ENCODE peak calls at places on chromosomes 12 and 14, in ten cellular contexts. One of them, this sample, is unnamed.

GRCh38 chr14:69848156-69848555 is 31.1 kb upstream of the SMOC1 start:
- DNase-seq in IMR-90: no peak
- DNase-seq in gastrocnemius medialis: no peak
- DNase-seq in A549: no peak
- DNase-seq in right lobe of liver: no peak
- DNase-seq in uterus: no peak
- DNase-seq in adrenal gland: no peak
- DNase-seq in stomach: no peak
- DNase-seq in body of pancreas: no peak
- DNase-seq in ovary: no peak
- DNase-seq in this sample: no peak

GRCh38 chr14:49939884-49940510 is 47.1 kb downstream of the ARF6 start:
- DNase-seq in A549: no peak
- DNase-seq in gastrocnemius medialis: no peak
- DNase-seq in uterus: no peak
- DNase-seq in right lobe of liver: no peak
- DNase-seq in ovary: no peak
- DNase-seq in body of pancreas: no peak
- DNase-seq in stomach: no peak
- DNase-seq in adrenal gland: no peak
- DNase-seq in IMR-90: no peak
- DNase-seq in this sample: no peak

GRCh38 chr14:36784541-36784940 is 122.9 kb downstream of the PAX9 start:
- DNase-seq in adrenal gland: no peak
- DNase-seq in stomach: no peak
- DNase-seq in ovary: no peak
- DNase-seq in gastrocnemius medialis: no peak
- DNase-seq in IMR-90: peak
- DNase-seq in A549: no peak
- DNase-seq in uterus: no peak
- DNase-seq in right lobe of liver: no peak
- DNase-seq in body of pancreas: no peak
- DNase-seq in this sample: no peak

GRCh38 chr12:2644678-2645405 is 149.9 kb upstream of the FKBP4 start:
- DNase-seq in gastrocnemius medialis: no peak
- DNase-seq in ovary: no peak
- DNase-seq in uterus: peak
- DNase-seq in adrenal gland: no peak
- DNase-seq in stomach: no peak
- DNase-seq in A549: no peak
- DNase-seq in IMR-90: no peak
- DNase-seq in right lobe of liver: no peak
- DNase-seq in body of pancreas: no peak
- DNase-seq in this sample: no peak

GRCh38 chr12:19150273-19150895 is 20.9 kb downstream of the PLEKHA5 start:
- DNase-seq in adrenal gland: no peak
- DNase-seq in right lobe of liver: no peak
- DNase-seq in gastrocnemius medialis: no peak
- DNase-seq in uterus: no peak
- DNase-seq in stomach: no peak
- DNase-seq in body of pancreas: no peak
- DNase-seq in IMR-90: no peak
- DNase-seq in A549: no peak
- DNase-seq in ovary: no peak
- DNase-seq in this sample: peak

GRCh38 chr14:49586673-49587460 is 687 bp upstream of the RPS29 start:
- DNase-seq in adrenal gland: no peak
- DNase-seq in body of pancreas: no peak
- DNase-seq in uterus: peak
- DNase-seq in IMR-90: peak
- DNase-seq in stomach: no peak
- DNase-seq in ovary: peak
- DNase-seq in gastrocnemius medialis: no peak
- DNase-seq in right lobe of liver: no peak
- DNase-seq in A549: peak
- DNase-seq in this sample: no peak

GRCh38 chr14:102774391-102775153 is 2.7 kb upstream of the TRAF3 start:
- DNase-seq in adrenal gland: peak
- DNase-seq in body of pancreas: peak
- DNase-seq in IMR-90: peak
- DNase-seq in A549: peak
- DNase-seq in gastrocnemius medialis: peak
- DNase-seq in right lobe of liver: no peak
- DNase-seq in uterus: peak
- DNase-seq in ovary: peak
- DNase-seq in stomach: peak
- DNase-seq in this sample: peak

GRCh38 chr14:78644824-78645559 is 474.8 kb downstream of the NRXN3 start:
- DNase-seq in gastrocnemius medialis: no peak
- DNase-seq in body of pancreas: no peak
- DNase-seq in uterus: no peak
- DNase-seq in A549: no peak
- DNase-seq in stomach: no peak
- DNase-seq in adrenal gland: no peak
- DNase-seq in right lobe of liver: no peak
- DNase-seq in IMR-90: no peak
- DNase-seq in ovary: no peak
- DNase-seq in this sample: no peak

GRCh38 chr12:30926243-30927209 is at the start of gene TSPAN11:
- DNase-seq in A549: no peak
- DNase-seq in ovary: peak
- DNase-seq in gastrocnemius medialis: no peak
- DNase-seq in right lobe of liver: no peak
- DNase-seq in IMR-90: peak
- DNase-seq in adrenal gland: peak
- DNase-seq in stomach: no peak
- DNase-seq in uterus: no peak
- DNase-seq in body of pancreas: no peak
- DNase-seq in this sample: peak

GRCh38 chr12:92438641-92439396 is 264.0 kb upstream of the PLEKHG7 start:
- DNase-seq in stomach: no peak
- DNase-seq in right lobe of liver: no peak
- DNase-seq in adrenal gland: no peak
- DNase-seq in body of pancreas: no peak
- DNase-seq in gastrocnemius medialis: no peak
- DNase-seq in ovary: no peak
- DNase-seq in A549: no peak
- DNase-seq in IMR-90: no peak
- DNase-seq in uterus: peak
- DNase-seq in this sample: no peak

GRCh38 chr12:88501976-88502938 is 78.0 kb downstream of the KITLG start:
- DNase-seq in gastrocnemius medialis: no peak
- DNase-seq in stomach: no peak
- DNase-seq in adrenal gland: no peak
- DNase-seq in A549: no peak
- DNase-seq in uterus: no peak
- DNase-seq in body of pancreas: no peak
- DNase-seq in ovary: no peak
- DNase-seq in IMR-90: peak
- DNase-seq in right lobe of liver: no peak
- DNase-seq in this sample: no peak

GRCh38 chr14:49930720-49931119 is 37.8 kb downstream of the ARF6 start:
- DNase-seq in body of pancreas: no peak
- DNase-seq in ovary: no peak
- DNase-seq in uterus: no peak
- DNase-seq in right lobe of liver: no peak
- DNase-seq in gastrocnemius medialis: no peak
- DNase-seq in A549: no peak
- DNase-seq in stomach: no peak
- DNase-seq in adrenal gland: no peak
- DNase-seq in IMR-90: no peak
- DNase-seq in this sample: no peak

GRCh38 chr14:104895786-104896642 is 28.7 kb upstream of the PLD4 start:
- DNase-seq in right lobe of liver: no peak
- DNase-seq in stomach: peak
- DNase-seq in ovary: peak
- DNase-seq in body of pancreas: peak
- DNase-seq in A549: no peak
- DNase-seq in IMR-90: no peak
- DNase-seq in uterus: peak
- DNase-seq in gastrocnemius medialis: peak
- DNase-seq in adrenal gland: peak
- DNase-seq in this sample: no peak

GRCh38 chr12:89140141-89140540 is 212.2 kb downstream of the DUSP6 start:
- DNase-seq in ovary: no peak
- DNase-seq in uterus: no peak
- DNase-seq in stomach: no peak
- DNase-seq in adrenal gland: no peak
- DNase-seq in A549: no peak
- DNase-seq in gastrocnemius medialis: no peak
- DNase-seq in right lobe of liver: no peak
- DNase-seq in IMR-90: peak
- DNase-seq in body of pancreas: no peak
- DNase-seq in this sample: no peak

GRCh38 chr12:1318327-1319031 is 275.9 kb downstream of the FBXL14 start:
- DNase-seq in right lobe of liver: peak
- DNase-seq in stomach: peak
- DNase-seq in gastrocnemius medialis: no peak
- DNase-seq in uterus: no peak
- DNase-seq in body of pancreas: peak
- DNase-seq in adrenal gland: peak
- DNase-seq in ovary: no peak
- DNase-seq in A549: no peak
- DNase-seq in IMR-90: peak
- DNase-seq in this sample: no peak

GRCh38 chr12:132247718-132248438 is 81.5 kb downstream of the GALNT9 start:
- DNase-seq in right lobe of liver: no peak
- DNase-seq in stomach: no peak
- DNase-seq in gastrocnemius medialis: no peak
- DNase-seq in uterus: no peak
- DNase-seq in IMR-90: no peak
- DNase-seq in body of pancreas: no peak
- DNase-seq in adrenal gland: no peak
- DNase-seq in A549: no peak
- DNase-seq in ovary: no peak
- DNase-seq in this sample: no peak

GRCh38 chr12:121839106-121839992 is 19.3 kb downstream of the HPD start:
- DNase-seq in A549: peak
- DNase-seq in ovary: peak
- DNase-seq in uterus: peak
- DNase-seq in adrenal gland: peak
- DNase-seq in gastrocnemius medialis: peak
- DNase-seq in stomach: peak
- DNase-seq in IMR-90: peak
- DNase-seq in right lobe of liver: peak
- DNase-seq in body of pancreas: peak
- DNase-seq in this sample: peak

GRCh38 chr14:68784298-68784910 is 8.5 kb downstream of the ZFP36L1 start:
- DNase-seq in right lobe of liver: peak
- DNase-seq in A549: peak
- DNase-seq in adrenal gland: peak
- DNase-seq in gastrocnemius medialis: no peak
- DNase-seq in ovary: peak
- DNase-seq in stomach: peak
- DNase-seq in IMR-90: no peak
- DNase-seq in body of pancreas: peak
- DNase-seq in uterus: peak
- DNase-seq in this sample: no peak

GRCh38 chr14:92994131-92994676 is 71.3 kb downstream of the CHGA start:
- DNase-seq in adrenal gland: no peak
- DNase-seq in gastrocnemius medialis: no peak
- DNase-seq in uterus: no peak
- DNase-seq in IMR-90: no peak
- DNase-seq in ovary: peak
- DNase-seq in body of pancreas: no peak
- DNase-seq in stomach: no peak
- DNase-seq in right lobe of liver: no peak
- DNase-seq in A549: no peak
- DNase-seq in this sample: no peak
- H3K27ac ChIP-seq in adrenal gland: no peak
- H3K27ac ChIP-seq in gastrocnemius medialis: no peak
- H3K27ac ChIP-seq in uterus: no peak
- H3K27ac ChIP-seq in IMR-90: no peak
- H3K27ac ChIP-seq in ovary: no peak
- H3K27ac ChIP-seq in body of pancreas: peak
- H3K27ac ChIP-seq in stomach: no peak
- H3K27ac ChIP-seq in right lobe of liver: no peak
- H3K27ac ChIP-seq in A549: no peak
- H3K27ac ChIP-seq in this sample: peak

DNA sequence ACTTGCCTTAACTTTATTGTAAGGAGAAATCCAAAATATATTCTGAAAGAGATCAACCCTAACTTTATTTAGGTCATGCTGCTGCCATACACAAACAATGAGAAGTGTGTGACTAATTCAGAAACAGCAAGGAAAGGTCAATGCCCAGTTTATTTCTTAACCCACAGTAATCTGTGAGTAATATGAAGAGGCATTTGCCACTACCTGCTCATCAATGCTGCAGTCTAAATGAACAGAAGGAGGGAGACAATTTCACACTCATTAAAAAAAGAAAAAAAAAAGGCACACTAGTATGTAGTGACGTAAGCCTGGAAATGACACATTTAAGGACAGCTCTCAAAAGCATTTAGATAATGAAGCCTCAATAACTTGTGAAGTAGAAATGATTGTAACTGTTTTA is 90.5 kb upstream of the FOXN3 start:
- DNase-seq in ovary: no peak
- DNase-seq in IMR-90: peak
- DNase-seq in right lobe of liver: no peak
- DNase-seq in adrenal gland: no peak
- DNase-seq in stomach: no peak
- DNase-seq in body of pancreas: no peak
- DNase-seq in gastrocnemius medialis: no peak
- DNase-seq in A549: no peak
- DNase-seq in uterus: no peak
- DNase-seq in this sample: no peak
- H3K4me3 ChIP-seq in ovary: no peak
- H3K4me3 ChIP-seq in IMR-90: no peak
- H3K4me3 ChIP-seq in right lobe of liver: no peak
- H3K4me3 ChIP-seq in adrenal gland: no peak
- H3K4me3 ChIP-seq in stomach: no peak
- H3K4me3 ChIP-seq in body of pancreas: no peak
- H3K4me3 ChIP-seq in gastrocnemius medialis: no peak
- H3K4me3 ChIP-seq in A549: no peak
- H3K4me3 ChIP-seq in uterus: no peak
- H3K4me3 ChIP-seq in this sample: no peak

GRCh38 chr14:76955575-76956252 is 72.8 kb downstream of the IRF2BPL start:
- DNase-seq in IMR-90: peak
- DNase-seq in ovary: no peak
- DNase-seq in adrenal gland: peak
- DNase-seq in A549: no peak
- DNase-seq in uterus: no peak
- DNase-seq in gastrocnemius medialis: peak
- DNase-seq in stomach: no peak
- DNase-seq in body of pancreas: peak
- DNase-seq in right lobe of liver: no peak
- DNase-seq in this sample: peak
- TF ChIP-seq POLR2A in IMR-90: no peak
- TF ChIP-seq POLR2A in ovary: no peak
- TF ChIP-seq POLR2A in adrenal gland: no peak
- TF ChIP-seq POLR2A in A549: no peak
- TF ChIP-seq POLR2A in uterus: no peak
- TF ChIP-seq POLR2A in gastrocnemius medialis: no peak
- TF ChIP-seq POLR2A in stomach: no peak
- TF ChIP-seq POLR2A in body of pancreas: no peak
- TF ChIP-seq POLR2A in right lobe of liver: no peak
- TF ChIP-seq POLR2A in this sample: no peak

GRCh38 chr14:70887207-70888150 is 19.8 kb upstream of the PCNX1 start:
- DNase-seq in A549: no peak
- DNase-seq in IMR-90: peak
- DNase-seq in gastrocnemius medialis: no peak
- DNase-seq in body of pancreas: no peak
- DNase-seq in ovary: no peak
- DNase-seq in uterus: no peak
- DNase-seq in stomach: no peak
- DNase-seq in adrenal gland: no peak
- DNase-seq in right lobe of liver: no peak
- DNase-seq in this sample: no peak
- H3K27ac ChIP-seq in A549: peak
- H3K27ac ChIP-seq in IMR-90: peak
- H3K27ac ChIP-seq in gastrocnemius medialis: no peak
- H3K27ac ChIP-seq in body of pancreas: no peak
- H3K27ac ChIP-seq in ovary: no peak
- H3K27ac ChIP-seq in uterus: no peak
- H3K27ac ChIP-seq in stomach: peak
- H3K27ac ChIP-seq in adrenal gland: no peak
- H3K27ac ChIP-seq in right lobe of liver: no peak
- H3K27ac ChIP-seq in this sample: no peak